ENCODE peak calls at places on chromosomes 7 and 10, in ten cellular contexts. One of them, this sample, is unnamed.

GRCh38 chr10:103661951-103662405 is 168.5 kb downstream of the NEURL1 start:
- DNase-seq in dorsolateral prefrontal cortex: no peak
- DNase-seq in astrocyte of the cerebellum: no peak
- DNase-seq in endodermal cell: no peak
- DNase-seq in left ventricle myocardium inferior: no peak
- DNase-seq in NB4: no peak
- DNase-seq in cardiac fibroblast: no peak
- DNase-seq in CD8-positive, alpha-beta T cell: no peak
- DNase-seq in fibroblast of lung: no peak
- DNase-seq in HCT116: no peak
- DNase-seq in this sample: no peak

GRCh38 chr10:98467506-98468318 is 21.0 kb upstream of the HPS1 start:
- DNase-seq in dorsolateral prefrontal cortex: peak
- DNase-seq in astrocyte of the cerebellum: peak
- DNase-seq in endodermal cell: peak
- DNase-seq in left ventricle myocardium inferior: peak
- DNase-seq in NB4: peak
- DNase-seq in cardiac fibroblast: peak
- DNase-seq in CD8-positive, alpha-beta T cell: peak
- DNase-seq in fibroblast of lung: peak
- DNase-seq in HCT116: peak
- DNase-seq in this sample: peak

GRCh38 chr10:89019589-89020327 is 29.2 kb downstream of the FAS start:
- DNase-seq in dorsolateral prefrontal cortex: no peak
- DNase-seq in astrocyte of the cerebellum: no peak
- DNase-seq in endodermal cell: no peak
- DNase-seq in left ventricle myocardium inferior: no peak
- DNase-seq in NB4: no peak
- DNase-seq in cardiac fibroblast: no peak
- DNase-seq in CD8-positive, alpha-beta T cell: no peak
- DNase-seq in fibroblast of lung: no peak
- DNase-seq in HCT116: no peak
- DNase-seq in this sample: no peak

GRCh38 chr7:77501165-77501515 is 36.0 kb upstream of the PTPN12 start:
- DNase-seq in dorsolateral prefrontal cortex: no peak
- DNase-seq in astrocyte of the cerebellum: no peak
- DNase-seq in endodermal cell: no peak
- DNase-seq in left ventricle myocardium inferior: no peak
- DNase-seq in NB4: no peak
- DNase-seq in cardiac fibroblast: no peak
- DNase-seq in CD8-positive, alpha-beta T cell: no peak
- DNase-seq in fibroblast of lung: no peak
- DNase-seq in HCT116: no peak
- DNase-seq in this sample: no peak

GRCh38 chr10:32650246-32650655 is 204.3 kb downstream of the CCDC7 start:
- DNase-seq in dorsolateral prefrontal cortex: no peak
- DNase-seq in astrocyte of the cerebellum: no peak
- DNase-seq in endodermal cell: peak
- DNase-seq in left ventricle myocardium inferior: no peak
- DNase-seq in NB4: peak
- DNase-seq in cardiac fibroblast: no peak
- DNase-seq in CD8-positive, alpha-beta T cell: no peak
- DNase-seq in fibroblast of lung: peak
- DNase-seq in HCT116: no peak
- DNase-seq in this sample: no peak

GRCh38 chr10:70763567-70763966 is 21.6 kb downstream of the TBATA start:
- DNase-seq in dorsolateral prefrontal cortex: no peak
- DNase-seq in astrocyte of the cerebellum: no peak
- DNase-seq in endodermal cell: no peak
- DNase-seq in left ventricle myocardium inferior: no peak
- DNase-seq in NB4: no peak
- DNase-seq in cardiac fibroblast: no peak
- DNase-seq in CD8-positive, alpha-beta T cell: no peak
- DNase-seq in fibroblast of lung: no peak
- DNase-seq in HCT116: no peak
- DNase-seq in this sample: no peak

GRCh38 chr10:12631787-12632562 is 282.6 kb downstream of the CAMK1D start:
- DNase-seq in dorsolateral prefrontal cortex: no peak
- DNase-seq in astrocyte of the cerebellum: no peak
- DNase-seq in endodermal cell: no peak
- DNase-seq in left ventricle myocardium inferior: no peak
- DNase-seq in NB4: no peak
- DNase-seq in cardiac fibroblast: no peak
- DNase-seq in CD8-positive, alpha-beta T cell: no peak
- DNase-seq in fibroblast of lung: no peak
- DNase-seq in HCT116: no peak
- DNase-seq in this sample: no peak

GRCh38 chr7:9026121-9026520 is 592.7 kb downstream of the NXPH1 start:
- DNase-seq in dorsolateral prefrontal cortex: no peak
- DNase-seq in astrocyte of the cerebellum: no peak
- DNase-seq in endodermal cell: no peak
- DNase-seq in left ventricle myocardium inferior: no peak
- DNase-seq in NB4: no peak
- DNase-seq in cardiac fibroblast: no peak
- DNase-seq in CD8-positive, alpha-beta T cell: no peak
- DNase-seq in fibroblast of lung: no peak
- DNase-seq in HCT116: no peak
- DNase-seq in this sample: no peak

GRCh38 chr10:57992321-57993077 is 275.2 kb downstream of the IPMK start:
- DNase-seq in dorsolateral prefrontal cortex: no peak
- DNase-seq in astrocyte of the cerebellum: peak
- DNase-seq in endodermal cell: no peak
- DNase-seq in left ventricle myocardium inferior: no peak
- DNase-seq in NB4: no peak
- DNase-seq in cardiac fibroblast: peak
- DNase-seq in CD8-positive, alpha-beta T cell: no peak
- DNase-seq in fibroblast of lung: no peak
- DNase-seq in HCT116: no peak
- DNase-seq in this sample: peak

GRCh38 chr7:22137466-22137865 is 191.8 kb upstream of the CDCA7L start:
- DNase-seq in dorsolateral prefrontal cortex: no peak
- DNase-seq in astrocyte of the cerebellum: peak
- DNase-seq in endodermal cell: no peak
- DNase-seq in left ventricle myocardium inferior: no peak
- DNase-seq in NB4: no peak
- DNase-seq in cardiac fibroblast: no peak
- DNase-seq in CD8-positive, alpha-beta T cell: no peak
- DNase-seq in fibroblast of lung: peak
- DNase-seq in HCT116: no peak
- DNase-seq in this sample: no peak

DNA sequence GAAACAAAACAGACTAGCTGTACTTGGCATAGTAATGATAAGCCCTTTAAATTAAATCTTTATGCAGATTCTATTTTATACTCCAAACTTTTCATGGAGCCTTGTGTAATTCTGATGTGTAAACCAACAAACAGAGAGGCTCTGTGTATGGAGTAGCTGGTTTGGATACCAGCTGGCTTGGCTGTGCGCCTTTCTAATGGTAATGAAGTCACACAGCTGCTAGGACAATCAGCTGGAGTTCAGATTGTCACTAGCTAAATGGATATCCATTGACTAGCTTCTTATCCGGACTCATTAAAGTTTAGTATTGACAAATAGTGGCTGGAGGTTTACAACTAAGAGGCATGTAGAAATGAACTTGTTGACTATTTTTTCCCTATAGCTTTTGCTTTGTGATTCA is 398.4 kb downstream of the DGKB start:
- DNase-seq in dorsolateral prefrontal cortex: peak
- DNase-seq in astrocyte of the cerebellum: no peak
- DNase-seq in endodermal cell: no peak
- DNase-seq in left ventricle myocardium inferior: no peak
- DNase-seq in NB4: no peak
- DNase-seq in cardiac fibroblast: no peak
- DNase-seq in CD8-positive, alpha-beta T cell: no peak
- DNase-seq in fibroblast of lung: no peak
- DNase-seq in HCT116: no peak
- DNase-seq in this sample: no peak
- TF ChIP-seq CTCF in dorsolateral prefrontal cortex: no peak
- TF ChIP-seq CTCF in astrocyte of the cerebellum: no peak
- TF ChIP-seq CTCF in endodermal cell: no peak
- TF ChIP-seq CTCF in left ventricle myocardium inferior: no peak
- TF ChIP-seq CTCF in NB4: no peak
- TF ChIP-seq CTCF in cardiac fibroblast: no peak
- TF ChIP-seq CTCF in CD8-positive, alpha-beta T cell: no peak
- TF ChIP-seq CTCF in fibroblast of lung: no peak
- TF ChIP-seq CTCF in HCT116: no peak
- TF ChIP-seq CTCF in this sample: no peak

DNA sequence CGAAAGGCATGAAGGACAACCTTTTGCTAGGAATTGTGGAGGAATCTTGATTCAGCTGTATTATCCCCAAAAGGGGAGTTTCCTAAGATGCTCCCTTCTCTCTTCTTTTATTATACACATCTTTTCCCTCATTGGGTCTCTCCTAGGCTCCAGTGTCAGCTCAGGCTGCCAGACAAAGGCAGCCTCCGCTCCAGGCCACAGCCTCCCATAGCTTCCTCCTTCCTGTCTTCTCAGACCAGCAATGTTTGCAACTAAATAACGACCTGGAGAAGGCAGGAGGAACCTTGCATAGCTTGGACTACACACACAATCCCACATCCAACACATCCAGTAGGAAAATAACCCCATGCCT is 12.3 kb downstream of the SFXN3 start:
- DNase-seq in dorsolateral prefrontal cortex: no peak
- DNase-seq in astrocyte of the cerebellum: no peak
- DNase-seq in endodermal cell: no peak
- DNase-seq in left ventricle myocardium inferior: no peak
- DNase-seq in NB4: peak
- DNase-seq in cardiac fibroblast: no peak
- DNase-seq in CD8-positive, alpha-beta T cell: no peak
- DNase-seq in fibroblast of lung: no peak
- DNase-seq in HCT116: no peak
- DNase-seq in this sample: no peak
- H3K4me3 ChIP-seq in dorsolateral prefrontal cortex: peak
- H3K4me3 ChIP-seq in astrocyte of the cerebellum: peak
- H3K4me3 ChIP-seq in endodermal cell: peak
- H3K4me3 ChIP-seq in left ventricle myocardium inferior: peak
- H3K4me3 ChIP-seq in NB4: peak
- H3K4me3 ChIP-seq in cardiac fibroblast: peak
- H3K4me3 ChIP-seq in CD8-positive, alpha-beta T cell: peak
- H3K4me3 ChIP-seq in fibroblast of lung: peak
- H3K4me3 ChIP-seq in HCT116: peak
- H3K4me3 ChIP-seq in this sample: peak

GRCh38 chr7:122364761-122365280 is 60.3 kb upstream of the FEZF1 start:
- DNase-seq in dorsolateral prefrontal cortex: no peak
- DNase-seq in astrocyte of the cerebellum: no peak
- DNase-seq in endodermal cell: no peak
- DNase-seq in left ventricle myocardium inferior: no peak
- DNase-seq in NB4: no peak
- DNase-seq in cardiac fibroblast: no peak
- DNase-seq in CD8-positive, alpha-beta T cell: no peak
- DNase-seq in fibroblast of lung: no peak
- DNase-seq in HCT116: no peak
- DNase-seq in this sample: no peak

GRCh38 chr7:122362473-122362872 is 57.9 kb upstream of the FEZF1 start:
- DNase-seq in dorsolateral prefrontal cortex: no peak
- DNase-seq in astrocyte of the cerebellum: no peak
- DNase-seq in endodermal cell: no peak
- DNase-seq in left ventricle myocardium inferior: no peak
- DNase-seq in NB4: no peak
- DNase-seq in cardiac fibroblast: no peak
- DNase-seq in CD8-positive, alpha-beta T cell: no peak
- DNase-seq in fibroblast of lung: no peak
- DNase-seq in HCT116: no peak
- DNase-seq in this sample: no peak
- TF ChIP-seq CTCF in dorsolateral prefrontal cortex: no peak
- TF ChIP-seq CTCF in astrocyte of the cerebellum: no peak
- TF ChIP-seq CTCF in endodermal cell: no peak
- TF ChIP-seq CTCF in left ventricle myocardium inferior: no peak
- TF ChIP-seq CTCF in NB4: no peak
- TF ChIP-seq CTCF in cardiac fibroblast: no peak
- TF ChIP-seq CTCF in CD8-positive, alpha-beta T cell: no peak
- TF ChIP-seq CTCF in fibroblast of lung: no peak
- TF ChIP-seq CTCF in HCT116: no peak
- TF ChIP-seq CTCF in this sample: no peak

GRCh38 chr10:60140681-60141632 is 234.6 kb upstream of the CCDC6 start:
- DNase-seq in dorsolateral prefrontal cortex: no peak
- DNase-seq in astrocyte of the cerebellum: no peak
- DNase-seq in endodermal cell: peak
- DNase-seq in left ventricle myocardium inferior: peak
- DNase-seq in NB4: no peak
- DNase-seq in cardiac fibroblast: peak
- DNase-seq in CD8-positive, alpha-beta T cell: no peak
- DNase-seq in fibroblast of lung: peak
- DNase-seq in HCT116: no peak
- DNase-seq in this sample: no peak

GRCh38 chr10:60138026-60138425 is 231.7 kb upstream of the CCDC6 start:
- DNase-seq in dorsolateral prefrontal cortex: no peak
- DNase-seq in astrocyte of the cerebellum: no peak
- DNase-seq in endodermal cell: no peak
- DNase-seq in left ventricle myocardium inferior: no peak
- DNase-seq in NB4: no peak
- DNase-seq in cardiac fibroblast: no peak
- DNase-seq in CD8-positive, alpha-beta T cell: no peak
- DNase-seq in fibroblast of lung: no peak
- DNase-seq in HCT116: no peak
- DNase-seq in this sample: no peak

GRCh38 chr10:60139290-60139689 is 232.9 kb upstream of the CCDC6 start:
- DNase-seq in dorsolateral prefrontal cortex: no peak
- DNase-seq in astrocyte of the cerebellum: no peak
- DNase-seq in endodermal cell: no peak
- DNase-seq in left ventricle myocardium inferior: no peak
- DNase-seq in NB4: no peak
- DNase-seq in cardiac fibroblast: no peak
- DNase-seq in CD8-positive, alpha-beta T cell: no peak
- DNase-seq in fibroblast of lung: no peak
- DNase-seq in HCT116: no peak
- DNase-seq in this sample: no peak

GRCh38 chr10:60138842-60139241 is 232.5 kb upstream of the CCDC6 start:
- DNase-seq in dorsolateral prefrontal cortex: no peak
- DNase-seq in astrocyte of the cerebellum: no peak
- DNase-seq in endodermal cell: no peak
- DNase-seq in left ventricle myocardium inferior: no peak
- DNase-seq in NB4: no peak
- DNase-seq in cardiac fibroblast: no peak
- DNase-seq in CD8-positive, alpha-beta T cell: no peak
- DNase-seq in fibroblast of lung: no peak
- DNase-seq in HCT116: no peak
- DNase-seq in this sample: no peak

DNA sequence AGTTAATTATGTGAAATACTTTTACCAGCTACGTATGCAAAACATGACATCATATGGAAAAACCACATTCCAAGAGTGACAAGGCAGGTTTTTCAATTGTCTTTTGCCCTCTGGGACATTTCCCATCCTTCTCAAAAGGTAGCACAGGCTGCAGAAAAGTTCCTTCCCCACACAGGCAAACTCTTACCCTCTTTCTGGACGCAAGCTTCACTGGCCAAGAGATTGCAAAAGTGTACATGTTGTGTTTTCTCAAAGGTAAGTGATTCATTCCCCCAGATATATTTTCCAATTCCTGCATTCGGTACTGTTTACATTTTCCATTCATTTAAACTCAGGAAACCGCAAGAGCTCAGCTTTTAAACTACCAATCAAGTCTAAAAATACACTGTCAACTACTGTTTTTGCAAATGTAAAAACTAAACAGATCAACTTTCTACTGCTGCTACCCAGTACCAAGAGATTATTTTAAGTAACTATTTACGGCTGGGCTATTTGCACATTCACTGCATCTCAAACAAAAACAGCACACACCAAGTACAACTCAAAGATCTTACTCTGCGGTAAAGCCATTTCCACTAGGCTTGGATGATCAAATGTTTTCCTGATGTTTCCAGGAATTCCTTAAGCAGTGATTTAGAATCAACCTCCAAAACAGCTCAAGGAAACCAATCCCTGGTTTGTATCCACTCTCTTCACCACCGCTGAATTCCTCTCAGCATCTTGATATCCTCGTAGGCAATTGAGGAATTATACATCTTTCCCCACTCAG is 233.6 kb upstream of the CCDC6 start:
- DNase-seq in dorsolateral prefrontal cortex: no peak
- DNase-seq in astrocyte of the cerebellum: peak
- DNase-seq in endodermal cell: peak
- DNase-seq in left ventricle myocardium inferior: no peak
- DNase-seq in NB4: no peak
- DNase-seq in cardiac fibroblast: peak
- DNase-seq in CD8-positive, alpha-beta T cell: no peak
- DNase-seq in fibroblast of lung: peak
- DNase-seq in HCT116: no peak
- DNase-seq in this sample: no peak
- H3K4me3 ChIP-seq in dorsolateral prefrontal cortex: no peak
- H3K4me3 ChIP-seq in astrocyte of the cerebellum: peak
- H3K4me3 ChIP-seq in endodermal cell: peak
- H3K4me3 ChIP-seq in left ventricle myocardium inferior: peak
- H3K4me3 ChIP-seq in NB4: no peak
- H3K4me3 ChIP-seq in cardiac fibroblast: no peak
- H3K4me3 ChIP-seq in CD8-positive, alpha-beta T cell: no peak
- H3K4me3 ChIP-seq in fibroblast of lung: no peak
- H3K4me3 ChIP-seq in HCT116: no peak
- H3K4me3 ChIP-seq in this sample: peak